ENCODE peak calls at places on chromosomes 11 and 22, in six cellular contexts. One of them, this sample, is unnamed. For H3K4me1, the result is how much of the 10 kb centered on the place peaks cover.

GRCh38 chr11:130738618-130739017 is 177.7 kb downstream of the SNX19 start:
- DNase-seq in H9: no peak
- DNase-seq in trophoblast cell: no peak
- DNase-seq in neuronal stem cell: no peak
- DNase-seq in H1: no peak
- DNase-seq in IMR-90: peak
- DNase-seq in this sample: peak

GRCh38 chr11:36233226-36233625 is 56.0 kb downstream of the COMMD9 start:
- DNase-seq in IMR-90: peak
- DNase-seq in neuronal stem cell: no peak
- DNase-seq in trophoblast cell: no peak
- DNase-seq in H1: no peak
- DNase-seq in H9: no peak
- DNase-seq in this sample: peak

GRCh38 chr22:17120281-17120680 is 879 bp downstream of the TMEM121B start:
- DNase-seq in trophoblast cell: peak
- DNase-seq in IMR-90: peak
- DNase-seq in H1: peak
- DNase-seq in neuronal stem cell: peak
- DNase-seq in H9: peak
- DNase-seq in this sample: peak

GRCh38 chr22:20021196-20022181 is 579 bp downstream of the TANGO2 start:
- DNase-seq in IMR-90: peak
- DNase-seq in trophoblast cell: peak
- DNase-seq in neuronal stem cell: no peak
- DNase-seq in H9: no peak
- DNase-seq in H1: peak
- DNase-seq in this sample: peak

GRCh38 chr11:132056689-132057088 is 686.3 kb downstream of the NTM start:
- DNase-seq in H1: no peak
- DNase-seq in H9: no peak
- DNase-seq in trophoblast cell: peak
- DNase-seq in IMR-90: peak
- DNase-seq in neuronal stem cell: no peak
- DNase-seq in this sample: peak

GRCh38 chr11:8292351-8292750 is 28.7 kb upstream of the LMO1 start:
- DNase-seq in neuronal stem cell: no peak
- DNase-seq in IMR-90: no peak
- DNase-seq in H9: peak
- DNase-seq in trophoblast cell: no peak
- DNase-seq in H1: peak
- DNase-seq in this sample: no peak

GRCh38 chr11:95659088-95659487 is 130.5 kb downstream of the FAM76B start:
- DNase-seq in IMR-90: peak
- DNase-seq in neuronal stem cell: no peak
- DNase-seq in H9: no peak
- DNase-seq in H1: no peak
- DNase-seq in trophoblast cell: no peak
- DNase-seq in this sample: peak

GRCh38 chr11:68546555-68546954 is 86.0 kb downstream of the PPP6R3 start:
- DNase-seq in neuronal stem cell: no peak
- DNase-seq in trophoblast cell: no peak
- DNase-seq in H9: no peak
- DNase-seq in IMR-90: peak
- DNase-seq in H1: no peak
- DNase-seq in this sample: peak

GRCh38 chr11:94769897-94770296 is 1.7 kb downstream of the AMOTL1 start:
- DNase-seq in neuronal stem cell: no peak
- DNase-seq in H1: no peak
- DNase-seq in H9: no peak
- DNase-seq in IMR-90: no peak
- DNase-seq in trophoblast cell: no peak
- DNase-seq in this sample: no peak

GRCh38 chr11:120914021-120914420 is 109.9 kb upstream of the TBCEL start:
- DNase-seq in neuronal stem cell: no peak
- DNase-seq in H9: no peak
- DNase-seq in H1: no peak
- DNase-seq in trophoblast cell: no peak
- DNase-seq in IMR-90: no peak
- DNase-seq in this sample: no peak

GRCh38 chr11:99911116-99911515 is 776.0 kb upstream of the ARHGAP42 start:
- DNase-seq in H1: no peak
- DNase-seq in trophoblast cell: no peak
- DNase-seq in neuronal stem cell: no peak
- DNase-seq in IMR-90: no peak
- DNase-seq in H9: no peak
- DNase-seq in this sample: no peak

GRCh38 chr11:124756753-124757227 is 4.7 kb upstream of the VSIG2 start:
- DNase-seq in H1: peak
- DNase-seq in neuronal stem cell: no peak
- DNase-seq in trophoblast cell: no peak
- DNase-seq in H9: no peak
- DNase-seq in IMR-90: no peak
- DNase-seq in this sample: no peak

GRCh38 chr11:45470151-45471001 is 184.2 kb upstream of the SYT13 start:
- DNase-seq in trophoblast cell: no peak
- DNase-seq in H1: no peak
- DNase-seq in IMR-90: no peak
- DNase-seq in H9: no peak
- DNase-seq in neuronal stem cell: no peak
- DNase-seq in this sample: peak

GRCh38 chr11:18731949-18732821 is 6.2 kb upstream of the IGSF22 start:
- DNase-seq in H1: peak
- DNase-seq in H9: peak
- DNase-seq in neuronal stem cell: peak
- DNase-seq in IMR-90: peak
- DNase-seq in trophoblast cell: peak
- DNase-seq in this sample: peak

GRCh38 chr11:488992-489391 is 18.1 kb downstream of the RNH1 start:
- DNase-seq in H1: no peak
- DNase-seq in IMR-90: no peak
- DNase-seq in H9: peak
- DNase-seq in neuronal stem cell: no peak
- DNase-seq in trophoblast cell: no peak
- DNase-seq in this sample: no peak

GRCh38 chr11:112822478-112823274 is 138.5 kb upstream of the NCAM1 start:
- DNase-seq in neuronal stem cell: no peak
- DNase-seq in H9: peak
- DNase-seq in trophoblast cell: no peak
- DNase-seq in IMR-90: no peak
- DNase-seq in H1: peak
- DNase-seq in this sample: no peak

GRCh38 chr22:25202290-25202921 is 2.7 kb downstream of the CRYBB3 start:
- DNase-seq in IMR-90: peak
- DNase-seq in H9: peak
- DNase-seq in neuronal stem cell: peak
- DNase-seq in trophoblast cell: peak
- DNase-seq in H1: peak
- DNase-seq in this sample: peak

GRCh38 chr11:115707180-115707905 is 203.1 kb upstream of the CADM1 start:
- DNase-seq in IMR-90: no peak
- DNase-seq in trophoblast cell: no peak
- DNase-seq in neuronal stem cell: no peak
- DNase-seq in H9: no peak
- DNase-seq in H1: no peak
- DNase-seq in this sample: no peak

GRCh38 chr11:76680517-76681425 is 10.2 kb upstream of the LRRC32 start:
- DNase-seq in H9: peak
- DNase-seq in trophoblast cell: peak
- DNase-seq in H1: peak
- DNase-seq in IMR-90: peak
- DNase-seq in neuronal stem cell: peak
- DNase-seq in this sample: peak

GRCh38 chr22:49972163-49973017 is 11.8 kb downstream of the PIM3 start:
- DNase-seq in IMR-90: no peak
- DNase-seq in trophoblast cell: no peak
- DNase-seq in H1: peak
- DNase-seq in neuronal stem cell: no peak
- DNase-seq in H9: peak
- DNase-seq in this sample: no peak

GRCh38 chr11:75403983-75404658 is 4.8 kb downstream of the RPS3 start:
- DNase-seq in H9: no peak
- DNase-seq in IMR-90: no peak
- DNase-seq in trophoblast cell: no peak
- DNase-seq in H1: no peak
- DNase-seq in neuronal stem cell: no peak
- DNase-seq in this sample: no peak

DNA sequence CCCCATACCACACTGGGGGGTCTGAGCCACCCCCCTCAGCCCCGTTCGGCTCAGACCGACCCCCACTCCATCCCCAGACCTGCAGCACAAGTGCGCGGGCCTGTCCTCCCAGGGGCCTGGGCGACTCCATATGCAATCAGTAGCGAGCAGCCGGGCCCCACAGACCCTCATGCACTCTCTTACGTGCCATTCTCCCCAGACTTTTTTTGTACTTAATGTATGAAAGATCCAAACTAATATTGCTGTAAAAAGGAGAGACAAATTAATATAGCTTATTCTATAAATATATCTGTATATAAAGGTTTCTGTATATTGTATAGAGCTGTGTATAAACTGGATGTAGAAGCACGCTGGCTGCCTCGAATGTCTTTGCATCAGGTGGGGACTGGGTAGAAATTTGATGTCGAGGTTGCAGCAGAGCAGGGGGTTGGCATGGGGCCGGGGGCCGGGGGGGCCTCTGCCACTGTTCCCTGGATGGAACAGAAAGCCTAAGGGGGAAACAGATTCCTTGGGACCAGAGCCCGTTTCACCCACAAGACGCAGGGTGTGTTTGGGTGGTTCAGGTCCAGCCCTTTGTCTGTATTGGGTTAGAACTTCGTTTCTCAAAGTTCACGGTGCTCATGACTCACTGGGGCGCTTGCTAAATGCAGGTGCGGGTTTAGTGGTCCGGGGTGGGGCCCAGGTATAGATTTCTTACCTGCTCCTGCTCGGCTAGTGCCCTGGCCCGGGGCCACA is 5.6 kb upstream of the MYRF start:
- DNase-seq in neuronal stem cell: no peak
- DNase-seq in IMR-90: no peak
- DNase-seq in trophoblast cell: no peak
- DNase-seq in H9: no peak
- DNase-seq in H1: no peak
- DNase-seq in this sample: no peak
- H3K4me1 ChIP-seq in neuronal stem cell: under half
- H3K4me1 ChIP-seq in IMR-90: under half
- H3K4me1 ChIP-seq in trophoblast cell: under half
- H3K4me1 ChIP-seq in H9: under half
- H3K4me1 ChIP-seq in H1: under half
- H3K4me1 ChIP-seq in this sample: under half

DNA sequence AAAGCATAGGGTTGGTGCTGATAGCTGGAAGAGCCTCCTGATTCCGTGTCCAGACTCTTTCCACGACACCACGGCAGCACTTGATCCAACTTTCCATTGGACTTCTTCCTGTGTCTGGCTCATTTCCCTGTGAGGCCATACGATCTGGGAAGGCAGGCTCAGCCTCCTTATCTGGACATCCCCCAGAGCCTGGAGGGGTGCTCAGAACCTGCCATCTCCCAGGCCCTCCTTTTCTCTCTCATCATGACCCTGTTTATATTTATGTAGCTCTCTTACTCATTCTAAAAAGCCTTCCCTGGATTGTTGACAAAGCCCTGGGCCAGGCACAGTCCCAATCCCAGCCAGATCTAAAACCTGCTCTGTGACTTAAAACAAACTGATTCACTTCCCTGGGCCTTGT is 7.8 kb upstream of the BCL9L start:
- DNase-seq in H1: no peak
- DNase-seq in neuronal stem cell: no peak
- DNase-seq in trophoblast cell: no peak
- DNase-seq in H9: no peak
- DNase-seq in IMR-90: peak
- DNase-seq in this sample: peak
- H4K91ac ChIP-seq in H1: no peak
- H4K91ac ChIP-seq in neuronal stem cell: no peak
- H4K91ac ChIP-seq in trophoblast cell: no peak
- H4K91ac ChIP-seq in H9: no peak
- H4K91ac ChIP-seq in IMR-90: no peak
- H4K91ac ChIP-seq in this sample: no peak

GRCh38 chr11:58600510-58600909 is 21.6 kb downstream of the ZFP91 start:
- DNase-seq in H1: no peak
- DNase-seq in H9: no peak
- DNase-seq in trophoblast cell: no peak
- DNase-seq in neuronal stem cell: no peak
- DNase-seq in IMR-90: no peak
- DNase-seq in this sample: no peak

GRCh38 chr11:58592760-58593472 is 14.1 kb downstream of the ZFP91 start:
- DNase-seq in neuronal stem cell: no peak
- DNase-seq in IMR-90: no peak
- DNase-seq in trophoblast cell: no peak
- DNase-seq in H1: no peak
- DNase-seq in H9: no peak
- DNase-seq in this sample: no peak

GRCh38 chr11:58597749-58598148 is 18.9 kb downstream of the ZFP91 start:
- DNase-seq in H9: no peak
- DNase-seq in H1: no peak
- DNase-seq in neuronal stem cell: no peak
- DNase-seq in trophoblast cell: no peak
- DNase-seq in IMR-90: no peak
- DNase-seq in this sample: no peak

GRCh38 chr11:58594826-58595225 is 16.0 kb downstream of the ZFP91 start:
- DNase-seq in IMR-90: no peak
- DNase-seq in H1: no peak
- DNase-seq in neuronal stem cell: no peak
- DNase-seq in H9: no peak
- DNase-seq in trophoblast cell: no peak
- DNase-seq in this sample: no peak

GRCh38 chr11:58596621-58597020 is 17.8 kb downstream of the ZFP91 start:
- DNase-seq in H9: no peak
- DNase-seq in trophoblast cell: no peak
- DNase-seq in IMR-90: no peak
- DNase-seq in H1: no peak
- DNase-seq in neuronal stem cell: no peak
- DNase-seq in this sample: no peak
- H3K4me1 ChIP-seq in H9: under half
- H3K4me1 ChIP-seq in trophoblast cell: under half
- H3K4me1 ChIP-seq in IMR-90: under half
- H3K4me1 ChIP-seq in H1: under half
- H3K4me1 ChIP-seq in neuronal stem cell: under half
- H3K4me1 ChIP-seq in this sample: under half

GRCh38 chr11:20050048-20050447 is 110.2 kb downstream of the DBX1 start:
- DNase-seq in IMR-90: no peak
- DNase-seq in neuronal stem cell: no peak
- DNase-seq in trophoblast cell: no peak
- DNase-seq in H1: no peak
- DNase-seq in H9: no peak
- DNase-seq in this sample: no peak

GRCh38 chr11:20050551-20051333 is 109.5 kb downstream of the DBX1 start:
- DNase-seq in H9: peak
- DNase-seq in trophoblast cell: peak
- DNase-seq in neuronal stem cell: no peak
- DNase-seq in IMR-90: no peak
- DNase-seq in H1: no peak
- DNase-seq in this sample: no peak

GRCh38 chr11:20049231-20049630 is 111.0 kb downstream of the DBX1 start:
- DNase-seq in IMR-90: no peak
- DNase-seq in H1: no peak
- DNase-seq in H9: no peak
- DNase-seq in trophoblast cell: no peak
- DNase-seq in neuronal stem cell: no peak
- DNase-seq in this sample: no peak

GRCh38 chr11:20053572-20053971 is 106.7 kb downstream of the DBX1 start:
- DNase-seq in H1: no peak
- DNase-seq in H9: no peak
- DNase-seq in neuronal stem cell: no peak
- DNase-seq in trophoblast cell: no peak
- DNase-seq in IMR-90: no peak
- DNase-seq in this sample: no peak

GRCh38 chr11:20051783-20052399 is 108.4 kb downstream of the DBX1 start:
- DNase-seq in IMR-90: no peak
- DNase-seq in trophoblast cell: no peak
- DNase-seq in H9: no peak
- DNase-seq in H1: no peak
- DNase-seq in neuronal stem cell: no peak
- DNase-seq in this sample: no peak
- H4K91ac ChIP-seq in IMR-90: no peak
- H4K91ac ChIP-seq in trophoblast cell: no peak
- H4K91ac ChIP-seq in H9: no peak
- H4K91ac ChIP-seq in H1: no peak
- H4K91ac ChIP-seq in neuronal stem cell: no peak
- H4K91ac ChIP-seq in this sample: no peak